ENCODE peak calls at places on chromosomes 6 and 20, in five cellular contexts. Y is GM12878, X is GM12892, T is SK-N-SH, W is K562. K is an unnamed sample.

GRCh38 chr6:36130672-36131516 is 581 bp downstream of the MAPK13 start:
- DNase-seq in Y (no peak), X (peak; percentile 53), T (no peak), W (peak; percentile 49), K (peak; percentile 43)

GRCh38 chr20:53376021-53376420 is 217.6 kb downstream of the ZNF217 start:
- DNase-seq in Y (no peak), X (no peak), T (no peak), W (no peak), K (no peak)

GRCh38 chr6:158290659-158291058 is 21.6 kb upstream of the TULP4 start:
- DNase-seq in Y (peak; percentile 39), X (peak; percentile 37), T (no peak), W (no peak), K (peak; percentile 40)

GRCh38 chr6:158431036-158431435 is 118.8 kb downstream of the TULP4 start:
- DNase-seq in Y (no peak), X (no peak), T (no peak), W (no peak), K (no peak)

GRCh38 chr20:43955244-43956191 is 40.9 kb downstream of the TOX2 start:
- DNase-seq in Y (peak; percentile 73), X (peak; percentile 50), T (no peak), W (no peak), K (peak; percentile 42)

GRCh38 chr6:104525677-104526322 is 333.9 kb downstream of the HACE1 start:
- DNase-seq in Y (peak; percentile 17), X (peak; percentile 13), T (peak; percentile 74), W (peak; percentile 90), K (peak; percentile 25)

GRCh38 chr20:63835031-63835858 is 4.2 kb upstream of the ZBTB46 start:
- DNase-seq in Y (no peak), X (no peak), T (peak; percentile 90), W (peak; percentile 86), K (peak; percentile 74)

GRCh38 chr20:6121504-6121903 is 1.3 kb downstream of the FERMT1 start:
- DNase-seq in Y (no peak), X (no peak), T (no peak), W (no peak), K (no peak)

GRCh38 chr6:33787954-33788693 is 806 bp downstream of the LEMD2 start:
- DNase-seq in Y (peak; percentile 27), X (peak; percentile 75), T (peak; percentile 87), W (peak; percentile 83), K (peak; percentile 75)

GRCh38 chr6:15276036-15276435 is 30.2 kb downstream of the JARID2 start:
- DNase-seq in Y (no peak), X (no peak), T (no peak), W (no peak), K (no peak)

GRCh38 chr20:58485326-58485725 is 29.9 kb downstream of the APCDD1L start:
- DNase-seq in Y (no peak), X (no peak), T (no peak), W (no peak), K (no peak)

GRCh38 chr20:8335796-8336195 is 203.7 kb downstream of the PLCB1 start:
- DNase-seq in Y (no peak), X (no peak), T (no peak), W (no peak), K (no peak)

GRCh38 chr20:8331740-8332412 is 199.8 kb downstream of the PLCB1 start:
- DNase-seq in Y (no peak), X (no peak), T (no peak), W (no peak), K (no peak)

GRCh38 chr20:8334641-8335040 is 202.6 kb downstream of the PLCB1 start:
- DNase-seq in Y (no peak), X (no peak), T (no peak), W (no peak), K (no peak)

GRCh38 chr20:8330785-8331699 is 199.0 kb downstream of the PLCB1 start:
- DNase-seq in Y (no peak), X (no peak), T (no peak), W (no peak), K (no peak)

GRCh38 chr20:8335059-8335458 is 203.0 kb downstream of the PLCB1 start:
- DNase-seq in Y (no peak), X (no peak), T (no peak), W (no peak), K (no peak)
- TF ChIP-seq POLR2AphosphoS5 in Y (no peak), X (no peak), T (no peak), W (no peak), K (no peak)

GRCh38 chr20:49700411-49701185 is 13.1 kb downstream of the B4GALT5 start:
- DNase-seq in Y (no peak), X (no peak), T (no peak), W (no peak), K (no peak)
- TF ChIP-seq TAF1 in Y (no peak), X (no peak), T (no peak), W (no peak), K (no peak)

DNA sequence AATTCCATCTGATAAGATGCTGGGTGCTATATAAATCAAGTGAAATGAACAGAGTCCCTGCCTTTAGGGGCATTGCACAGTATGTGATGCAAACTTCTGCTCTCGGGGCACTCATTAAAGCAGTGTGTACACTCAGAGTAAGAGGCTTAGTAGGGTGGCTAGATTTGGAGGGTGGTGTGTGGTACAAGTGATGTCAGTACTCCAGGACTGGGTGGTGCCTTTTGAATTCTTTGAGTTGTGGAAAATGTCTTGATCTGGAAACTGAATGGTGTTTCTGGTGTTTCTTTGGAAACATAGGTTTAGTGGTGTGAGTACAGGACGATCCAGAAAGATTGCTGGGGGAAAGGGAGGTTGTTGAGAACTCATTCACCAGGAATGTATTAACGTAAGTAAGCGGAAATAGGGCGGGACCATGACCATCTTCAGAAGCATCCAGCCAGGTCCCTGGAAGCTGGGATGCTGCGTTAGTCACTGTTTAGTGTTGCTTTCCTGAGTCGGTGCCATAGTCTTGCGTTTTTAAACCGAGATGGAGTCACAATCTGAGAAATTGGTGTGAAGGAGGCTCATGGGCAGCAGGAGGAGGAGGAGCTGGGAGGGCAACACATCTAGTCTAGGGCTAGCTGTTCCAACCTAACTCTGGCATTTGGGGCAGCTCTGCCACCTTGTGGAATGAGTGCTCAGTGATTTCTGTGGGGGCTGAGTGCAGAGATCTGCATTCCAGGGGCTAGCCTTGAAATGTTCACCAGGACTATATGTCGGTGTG is 70.3 kb downstream of the SCAND1 start:
- DNase-seq in Y (no peak), X (no peak), T (peak; percentile 61), W (peak; percentile 31), K (no peak)
- TF ChIP-seq POLR2AphosphoS5 in Y (no peak), X (no peak), T (peak; percentile 60), W (no peak), K (no peak)

DNA sequence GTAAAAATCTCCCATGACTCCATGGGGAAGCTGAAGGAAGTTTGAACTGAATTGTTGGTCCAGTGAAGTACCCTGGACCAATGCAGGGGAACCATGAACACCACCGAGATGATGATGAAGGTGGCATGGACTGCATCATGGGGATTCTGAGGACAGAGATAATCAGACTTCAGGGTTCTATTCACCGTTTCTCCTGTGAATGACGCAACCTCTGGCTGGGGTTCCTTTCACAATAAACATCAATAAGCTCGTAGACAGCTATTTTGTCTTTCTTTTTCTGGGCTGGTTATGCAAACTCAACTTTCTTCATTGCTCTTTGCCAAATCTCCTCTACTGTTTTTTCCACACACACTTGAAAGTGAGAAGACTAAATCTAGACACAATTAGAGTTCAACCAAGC is 87.9 kb upstream of the NKX2-2 start:
- DNase-seq in Y (no peak), X (no peak), T (no peak), W (no peak), K (no peak)
- TF ChIP-seq TAF1 in Y (no peak), X (no peak), T (no peak), W (no peak), K (no peak)

GRCh38 chr6:91031581-91031980 is 444.7 kb upstream of the MAP3K7 start:
- DNase-seq in Y (no peak), X (no peak), T (no peak), W (no peak), K (no peak)
- TF ChIP-seq POLR2AphosphoS5 in Y (no peak), X (no peak), T (no peak), W (no peak), K (no peak)

DNA sequence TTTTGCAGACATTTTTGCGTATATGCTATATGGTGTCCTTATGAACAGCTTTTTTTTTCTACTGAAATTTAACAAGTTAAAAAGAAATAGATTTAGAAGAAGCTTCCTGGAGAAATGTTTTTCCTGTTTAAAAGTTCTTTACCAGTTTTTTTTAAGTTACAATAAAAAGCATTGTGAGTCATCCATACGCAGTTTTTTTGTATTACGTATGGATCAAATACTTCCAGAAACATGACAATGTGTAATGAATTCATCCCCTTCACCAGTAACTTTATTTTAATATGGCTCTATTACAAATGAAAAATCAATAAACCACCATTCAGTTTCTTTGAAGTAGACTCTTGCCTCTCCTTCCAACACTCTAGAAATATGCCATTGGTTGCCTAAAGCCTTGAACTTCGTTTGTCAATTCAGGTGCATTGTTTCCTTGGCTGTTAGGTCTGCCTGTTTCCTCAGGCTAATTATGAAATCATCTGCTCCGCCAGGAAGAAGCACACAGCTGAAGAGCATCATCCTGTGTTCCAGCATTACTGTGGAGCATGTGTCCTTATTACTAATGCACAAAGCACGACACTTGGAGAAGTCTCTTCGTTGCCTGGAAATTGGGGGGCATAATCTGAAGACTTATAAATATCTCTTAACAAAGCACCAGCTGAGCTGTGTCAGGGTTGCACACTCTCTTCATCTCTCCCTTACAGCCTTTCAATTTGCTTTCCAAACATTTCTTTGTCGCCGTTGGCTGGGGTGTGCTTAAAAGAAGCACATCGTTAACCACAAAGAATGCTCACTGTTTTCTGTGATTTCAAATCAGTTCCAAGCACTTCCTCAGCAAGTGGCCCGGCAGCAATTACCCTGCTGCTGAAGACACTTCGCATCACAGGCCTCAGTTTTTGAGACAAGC is 9.6 kb downstream of the MOXD1 start:
- DNase-seq in Y (no peak), X (no peak), T (no peak), W (no peak), K (no peak)
- TF ChIP-seq TAF1 in Y (no peak), X (no peak), T (peak; percentile 12), W (no peak), K (no peak)

DNA sequence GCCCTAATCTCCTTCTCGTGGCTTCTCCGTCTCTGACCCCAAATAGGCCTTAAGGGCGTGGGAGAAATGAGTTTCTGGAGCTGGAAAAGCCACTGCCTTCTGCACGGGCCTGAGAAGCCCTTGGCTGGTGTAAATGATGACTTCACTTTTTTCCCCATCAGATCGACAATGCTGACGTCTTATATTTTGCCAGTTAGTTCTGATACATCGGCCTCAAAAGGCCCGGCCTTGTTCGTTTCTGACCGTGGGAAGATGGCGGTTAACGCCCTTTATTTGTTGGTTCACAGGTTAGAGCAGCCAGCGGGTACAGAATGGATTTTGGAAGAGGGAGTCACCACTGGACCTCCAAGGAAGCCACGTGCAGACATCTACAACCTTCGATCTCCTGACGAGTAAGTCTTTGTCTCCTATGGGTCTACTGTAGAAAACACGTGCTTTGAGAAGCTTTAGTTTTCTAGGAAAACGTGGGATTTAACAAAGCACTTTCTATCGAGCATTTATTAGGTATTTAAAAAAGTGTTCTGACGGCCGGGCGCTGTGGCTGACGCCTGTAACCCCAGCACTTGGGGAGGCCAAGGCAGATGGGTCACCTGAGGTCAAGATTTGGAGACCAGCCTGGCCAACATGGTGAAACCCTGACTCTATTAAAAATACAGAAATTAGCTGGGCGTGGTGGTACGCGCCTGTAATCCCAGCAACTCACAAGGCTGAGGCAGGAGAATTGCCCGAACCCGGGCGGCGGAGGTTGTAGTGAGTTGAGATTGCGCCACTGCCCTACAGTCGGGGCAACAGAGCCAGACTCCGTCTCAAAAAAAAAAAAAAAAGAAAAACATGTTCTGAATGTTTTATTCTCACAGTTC is 1.2 kb upstream of the ZNFX1 start:
- DNase-seq in Y (no peak), X (no peak), T (no peak), W (peak; percentile 50), K (no peak)
- TF ChIP-seq POLR2AphosphoS5 in Y (peak; percentile 77), X (no peak), T (no peak), W (no peak), K (no peak)

K was measured in GM12891.